ENCODE peak calls at places on chromosome 21, in four cellular contexts. Z is heart left ventricle, L is GM12892, S is H54. W is an unnamed sample.

GRCh38 chr21:20902511-20902910 is 95.7 kb upstream of the NCAM2 start:
- DNase-seq in L (no peak), Z (no peak), S (no peak), W (no peak)

GRCh38 chr21:34128674-34129038 is 55.3 kb downstream of the MRPS6 start:
- DNase-seq in Z (no peak), S (no peak), L (no peak), W (no peak)

GRCh38 chr21:27586986-27587385 is 620.1 kb upstream of the ADAMTS5 start:
- DNase-seq in Z (no peak), S (no peak), L (no peak), W (no peak)

GRCh38 chr21:29033301-29033700 is 8.8 kb downstream of the USP16 start:
- DNase-seq in L (no peak), Z (no peak), S (no peak), W (no peak)

GRCh38 chr21:14880922-14881321 is 183.9 kb downstream of the NRIP1 start:
- DNase-seq in S (no peak), L (no peak), Z (no peak), W (no peak)

GRCh38 chr21:26776320-26777021 is 68.7 kb downstream of the ADAMTS1 start:
- DNase-seq in L (no peak), Z (no peak), S (no peak), W (no peak)

GRCh38 chr21:37436180-37436579 is 69.6 kb downstream of the DYRK1A start:
- DNase-seq in Z (no peak), S (no peak), L (no peak), W (no peak)

GRCh38 chr21:43825936-43826622 is 36.7 kb downstream of the RRP1 start:
- DNase-seq in Z (no peak), S (no peak), L (no peak), W (no peak)

GRCh38 chr21:35048183-35048601 is 910 bp downstream of the RUNX1 start:
- DNase-seq in L (no peak), Z (no peak), S (no peak), W (peak; percentile 75)

GRCh38 chr21:16028163-16028562 is 298.4 kb downstream of the USP25 start:
- DNase-seq in Z (no peak), L (no peak), S (no peak), W (no peak)

GRCh38 chr21:29805110-29805509 is 134.7 kb downstream of the GRIK1 start:
- DNase-seq in Z (no peak), L (no peak), S (no peak), W (no peak)

DNA sequence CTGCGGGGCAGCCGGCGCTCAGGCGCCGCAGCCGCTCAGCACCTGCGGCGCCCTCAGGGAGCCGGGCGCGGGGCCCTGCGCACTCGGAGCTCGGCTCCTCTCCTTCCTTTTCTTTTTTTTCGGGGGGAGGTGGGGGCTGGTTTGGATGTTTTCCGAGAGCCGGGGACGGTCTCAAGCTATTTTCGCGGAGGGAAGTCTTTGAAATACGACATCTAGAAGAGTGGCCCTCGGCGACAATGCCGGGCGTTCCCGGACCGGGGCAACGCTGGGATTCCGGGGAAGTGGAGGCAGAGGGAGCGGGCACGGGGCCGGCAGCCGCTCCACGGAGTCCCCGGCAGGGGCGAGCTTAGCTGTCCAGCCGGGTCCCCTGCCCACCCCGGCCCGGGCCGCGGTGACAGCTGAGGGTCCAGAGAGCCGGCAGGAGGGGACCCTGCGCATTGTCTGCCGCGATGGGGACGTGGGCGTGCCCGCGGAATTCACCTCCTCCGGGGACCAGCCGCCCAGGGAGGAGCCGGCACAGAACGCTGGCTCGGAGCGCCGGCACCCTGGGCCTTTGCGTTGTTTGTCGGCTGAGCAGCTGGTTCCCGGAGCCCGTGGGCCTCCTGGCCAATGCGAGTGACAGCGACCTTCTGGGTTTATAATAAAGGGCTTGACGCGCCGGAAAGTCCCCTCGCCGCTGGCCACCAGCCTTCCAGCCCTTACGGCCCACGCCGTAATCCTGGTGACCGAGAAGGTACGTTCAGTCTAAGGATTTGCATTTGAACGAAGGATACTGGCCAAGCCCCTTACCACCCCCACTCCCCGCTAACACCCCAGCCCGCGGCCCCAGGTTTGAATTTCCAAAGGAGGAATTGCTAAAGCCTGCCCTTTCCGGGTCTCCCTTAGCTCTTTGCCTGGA is 582 bp downstream of the SLC37A1 start:
- DNase-seq in S (no peak), L (peak; percentile 70), Z (peak; percentile 56), W (peak; percentile 23)
- TF ChIP-seq POLR2A in S (no peak), L (peak; percentile 57), Z (no peak), W (no peak)

GRCh38 chr21:36134820-36135390 is at the start of gene CBR3:
- DNase-seq in S (peak; percentile 72), Z (peak; percentile 67), L (peak; percentile 40), W (no peak)

GRCh38 chr21:36141513-36141925 is 6.6 kb downstream of the CBR3 start:
- DNase-seq in S (peak; percentile 76), Z (peak; percentile 76), L (peak; percentile 52), W (peak; percentile 91)

GRCh38 chr21:36132691-36133090 is 2.2 kb upstream of the CBR3 start:
- DNase-seq in Z (no peak), L (no peak), S (no peak), W (no peak)

GRCh38 chr21:36135391-36136094 is 664 bp downstream of the CBR3 start:
- DNase-seq in Z (peak; percentile 82), L (peak; percentile 60), S (peak; percentile 86), W (peak; percentile 32)
- TF ChIP-seq POLR2A in Z (no peak), L (no peak), S (peak; percentile 74), W (no peak)

GRCh38 chr21:36159356-36159921 is 2.8 kb downstream of the DOP1B start:
- DNase-seq in S (no peak), L (no peak), Z (no peak), W (no peak)

GRCh38 chr21:36160850-36161178 is 4.2 kb downstream of the DOP1B start:
- DNase-seq in Z (no peak), S (no peak), L (no peak), W (no peak)

GRCh38 chr21:36155603-36156338 is 853 bp upstream of the DOP1B start:
- DNase-seq in S (no peak), L (no peak), Z (no peak), W (peak; percentile 41)

GRCh38 chr21:36156339-36156814 is 247 bp upstream of the DOP1B start:
- DNase-seq in L (peak; percentile 96), Z (peak; percentile 99), S (peak; percentile 98), W (peak; percentile 100)

GRCh38 chr21:36156815-36157670 is at the start of gene DOP1B:
- DNase-seq in Z (peak; percentile 54), L (peak; percentile 46), S (peak; percentile 33), W (no peak)
- TF ChIP-seq POLR2A in Z (no peak), L (peak; percentile 42), S (peak; percentile 80), W (peak; percentile 35)

GRCh38 chr21:25560151-25560783 is 47.0 kb downstream of the MRPL39 start:
- DNase-seq in S (no peak), L (no peak), Z (no peak), W (no peak)
- TF ChIP-seq POLR2A in S (no peak), L (peak; percentile 70), Z (no peak), W (no peak)

DNA sequence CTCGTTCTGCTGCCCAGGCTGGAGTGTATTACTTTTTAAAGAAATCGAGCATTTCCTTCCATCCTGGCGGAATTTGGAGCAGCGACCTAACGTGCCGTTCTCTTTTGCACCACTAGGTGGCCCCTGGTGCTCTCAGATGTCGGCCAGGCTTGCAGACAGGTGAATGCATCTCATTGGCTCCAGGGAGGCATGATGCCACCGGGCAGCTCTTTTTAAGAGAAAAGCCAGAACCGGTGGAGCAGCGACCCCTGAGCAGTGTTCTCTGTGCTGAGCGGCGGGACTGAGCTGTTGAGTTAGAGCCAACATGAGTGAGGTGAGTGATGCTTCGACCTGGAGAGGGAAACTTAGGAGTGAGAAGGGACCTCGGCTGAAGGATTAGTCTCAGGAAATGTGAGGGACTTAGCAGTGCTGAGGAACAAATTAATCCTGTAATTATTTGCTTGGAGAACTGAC is at the start of gene PCP4:
- DNase-seq in S (peak; percentile 61), L (no peak), Z (peak; percentile 23), W (peak; percentile 15)
- TF ChIP-seq POLR2A in S (no peak), L (no peak), Z (no peak), W (no peak)

GRCh38 chr21:44869860-44870747 is 3.4 kb downstream of the PTTG1IP start:
- DNase-seq in S (peak; percentile 95), L (no peak), Z (peak; percentile 54), W (peak; percentile 56)
- TF ChIP-seq POLR2A in S (no peak), L (no peak), Z (no peak), W (no peak)

W was measured in erythroblast.